ENCODE peak calls at places on chromosomes 13 and 19, in ten cellular contexts. J, E, W, C, M, F, T, O, G and X are unnamed samples.

GRCh38 chr19:4730740-4731171 is 7.1 kb upstream of the DPP9 start:
- DNase-seq in W (no peak), F (peak), G (peak), J (no peak), C (no peak), M (no peak), E (peak), O (no peak), T (peak), X (peak)

GRCh38 chr13:26538363-26539317 is 18.8 kb upstream of the WASF3 start:
- DNase-seq in M (no peak), W (no peak), T (no peak), E (no peak), F (peak), G (no peak), J (no peak), O (no peak), C (no peak), X (no peak)

GRCh38 chr19:8902520-8902919 is 70.3 kb downstream of the MBD3L1 start:
- DNase-seq in G (no peak), M (no peak), J (no peak), W (no peak), O (no peak), T (no peak), E (no peak), C (no peak), F (no peak), X (no peak)

GRCh38 chr13:95191821-95192220 is 109.4 kb downstream of the ABCC4 start:
- DNase-seq in M (peak), F (peak), E (peak), G (peak), O (peak), W (peak), T (peak), C (peak), J (peak), X (peak)

GRCh38 chr19:17041994-17042393 is 15.4 kb upstream of the CPAMD8 start:
- DNase-seq in F (peak), E (no peak), O (no peak), M (no peak), C (peak), W (no peak), T (no peak), G (no peak), J (no peak), X (no peak)

GRCh38 chr13:32255744-32256120 is 59.4 kb downstream of the ZAR1L start:
- DNase-seq in J (no peak), T (no peak), O (no peak), W (no peak), C (no peak), E (no peak), F (no peak), M (no peak), G (no peak), X (no peak)

GRCh38 chr19:47274891-47275865 is 493 bp downstream of the INAFM1 start:
- DNase-seq in C (peak), O (no peak), M (no peak), G (no peak), F (no peak), T (peak), E (peak), J (no peak), W (peak), X (no peak)

GRCh38 chr13:71217827-71218226 is 649.2 kb downstream of the DACH1 start:
- DNase-seq in O (no peak), G (no peak), C (no peak), E (no peak), J (no peak), W (no peak), T (no peak), F (no peak), M (no peak), X (no peak)

GRCh38 chr13:74325106-74325505 is 190.9 kb upstream of the KLF12 start:
- DNase-seq in G (no peak), M (peak), J (peak), E (no peak), T (no peak), F (no peak), O (no peak), C (peak), W (no peak), X (no peak)

GRCh38 chr13:102830646-102831045 is 15.2 kb upstream of the ERCC5 start:
- DNase-seq in F (peak), T (no peak), C (peak), M (no peak), G (no peak), J (no peak), W (no peak), E (no peak), O (no peak), X (no peak)

GRCh38 chr13:102825400-102825799 is 20.4 kb upstream of the ERCC5 start:
- DNase-seq in G (no peak), C (no peak), F (no peak), E (no peak), O (no peak), M (no peak), T (no peak), W (no peak), J (no peak), X (no peak)

GRCh38 chr13:102825921-102826706 is 19.7 kb upstream of the ERCC5 start:
- DNase-seq in G (no peak), T (no peak), W (no peak), O (no peak), C (peak), F (no peak), E (no peak), J (peak), M (peak), X (no peak)
- TF ChIP-seq CTCF in G (no peak), T (no peak), W (no peak), O (no peak), C (peak), F (no peak), E (no peak), J (no peak), M (no peak), X (no peak)

GRCh38 chr13:36082806-36083205 is 48.4 kb downstream of the DCLK1 start:
- DNase-seq in O (no peak), C (no peak), E (no peak), G (no peak), M (no peak), W (no peak), F (no peak), T (no peak), J (no peak), X (no peak)

GRCh38 chr13:36086117-36086516 is 45.1 kb downstream of the DCLK1 start:
- DNase-seq in W (no peak), J (no peak), T (no peak), C (no peak), O (no peak), G (no peak), F (no peak), M (no peak), E (no peak), X (no peak)

GRCh38 chr13:36084131-36084530 is 47.1 kb downstream of the DCLK1 start:
- DNase-seq in E (no peak), W (no peak), F (no peak), J (no peak), O (no peak), G (no peak), C (no peak), T (no peak), M (no peak), X (no peak)

GRCh38 chr13:36088001-36088400 is 43.2 kb downstream of the DCLK1 start:
- DNase-seq in W (no peak), F (no peak), E (no peak), T (no peak), M (no peak), J (no peak), O (no peak), C (no peak), G (no peak), X (no peak)

DNA sequence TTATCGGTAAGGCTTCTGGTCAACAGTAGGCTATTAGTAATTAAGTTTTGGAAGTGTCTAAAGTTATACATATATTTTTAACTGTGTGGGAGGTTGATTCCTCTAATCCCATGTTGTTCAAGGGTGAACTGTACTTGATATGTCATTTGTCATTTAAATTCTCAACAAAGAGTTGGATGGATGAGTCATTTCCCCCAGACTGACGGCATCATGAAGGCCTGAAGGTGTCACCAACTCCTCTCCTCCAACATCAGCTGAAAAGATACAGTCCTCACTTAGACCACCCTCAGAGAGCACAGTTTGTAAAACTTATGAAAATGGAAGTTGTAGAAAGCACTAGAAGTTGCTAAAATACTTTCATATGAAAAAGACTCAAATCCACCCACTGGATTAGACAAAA is 48.8 kb downstream of the DCLK1 start:
- DNase-seq in W (no peak), F (no peak), T (no peak), O (no peak), J (no peak), M (no peak), E (no peak), G (no peak), C (no peak), X (no peak)
- TF ChIP-seq CTCF in W (no peak), F (no peak), T (no peak), O (no peak), J (no peak), M (no peak), E (no peak), G (no peak), C (no peak), X (no peak)

DNA sequence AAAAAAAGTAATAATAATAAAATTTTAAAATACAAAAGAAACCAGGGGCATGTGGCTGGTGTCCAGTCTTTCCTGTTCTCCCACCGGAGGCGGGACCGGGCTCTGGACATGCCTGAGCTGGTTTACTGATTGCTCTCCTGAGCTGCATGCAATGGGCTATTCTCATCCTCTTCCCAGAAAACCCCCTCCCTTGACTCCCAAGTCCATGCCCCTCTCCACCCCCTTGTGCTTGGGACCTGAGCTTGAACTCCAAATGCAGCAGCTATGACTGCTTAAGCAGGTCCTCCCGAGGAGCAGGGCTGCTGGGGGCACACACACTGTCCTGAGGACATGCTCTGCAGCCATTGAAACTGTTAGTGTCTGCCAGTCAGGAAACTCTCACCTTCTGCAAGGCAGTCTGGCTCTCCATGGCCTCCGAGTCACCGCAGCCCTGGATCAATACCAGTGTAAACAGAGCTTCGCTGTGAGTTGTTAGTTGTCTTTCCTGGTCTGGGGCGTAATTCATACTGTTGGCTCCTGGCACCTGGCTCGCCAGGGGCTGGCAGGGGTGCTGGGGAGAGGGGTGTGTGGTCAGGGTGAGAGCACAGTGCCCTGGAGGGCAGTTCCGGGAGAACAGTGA is 41.6 kb upstream of the CHST8 start:
- DNase-seq in E (no peak), T (no peak), W (no peak), F (no peak), C (no peak), G (no peak), J (no peak), O (no peak), M (no peak), X (no peak)
- TF ChIP-seq CTCF in E (no peak), T (no peak), W (no peak), F (no peak), C (no peak), G (no peak), J (no peak), O (no peak), M (no peak), X (no peak)

GRCh38 chr19:45467115-45467455 is 711 bp upstream of the FOSB start:
- DNase-seq in J (no peak), W (no peak), C (peak), M (no peak), O (no peak), E (no peak), G (no peak), F (no peak), T (no peak), X (no peak)
- TF ChIP-seq CTCF in J (no peak), W (no peak), C (no peak), M (no peak), O (no peak), E (no peak), G (no peak), F (no peak), T (no peak), X (no peak)

GRCh38 chr13:75485286-75486062 is 3.5 kb upstream of the TBC1D4 start:
- DNase-seq in C (peak), M (no peak), J (peak), E (no peak), F (no peak), T (no peak), G (no peak), O (no peak), W (no peak), X (no peak)
- TF ChIP-seq CTCF in C (no peak), M (no peak), J (no peak), E (no peak), F (no peak), T (no peak), G (no peak), O (no peak), W (no peak), X (no peak)

GRCh38 chr13:66635526-66635925 is 594.6 kb downstream of the PCDH9 start:
- DNase-seq in F (no peak), W (no peak), J (peak), T (no peak), O (no peak), M (peak), G (no peak), E (no peak), C (peak), X (no peak)

GRCh38 chr13:66640231-66640630 is 589.9 kb downstream of the PCDH9 start:
- DNase-seq in E (no peak), M (no peak), F (no peak), G (no peak), O (no peak), C (no peak), T (no peak), W (no peak), J (no peak), X (no peak)

GRCh38 chr13:66634384-66634783 is 595.8 kb downstream of the PCDH9 start:
- DNase-seq in O (no peak), J (no peak), G (no peak), T (no peak), M (no peak), F (no peak), E (no peak), W (no peak), C (peak), X (no peak)
- TF ChIP-seq CTCF in O (no peak), J (no peak), G (no peak), T (no peak), M (no peak), F (no peak), E (no peak), W (no peak), C (no peak), X (no peak)

GRCh38 chr19:18780631-18781030 is 10.5 kb downstream of the COMP start:
- DNase-seq in E (no peak), M (no peak), G (no peak), O (no peak), J (no peak), T (no peak), W (no peak), C (no peak), F (no peak), X (peak)
- TF ChIP-seq CTCF in E (no peak), M (peak), G (no peak), O (peak), J (peak), T (no peak), W (no peak), C (no peak), F (no peak), X (no peak)

DNA sequence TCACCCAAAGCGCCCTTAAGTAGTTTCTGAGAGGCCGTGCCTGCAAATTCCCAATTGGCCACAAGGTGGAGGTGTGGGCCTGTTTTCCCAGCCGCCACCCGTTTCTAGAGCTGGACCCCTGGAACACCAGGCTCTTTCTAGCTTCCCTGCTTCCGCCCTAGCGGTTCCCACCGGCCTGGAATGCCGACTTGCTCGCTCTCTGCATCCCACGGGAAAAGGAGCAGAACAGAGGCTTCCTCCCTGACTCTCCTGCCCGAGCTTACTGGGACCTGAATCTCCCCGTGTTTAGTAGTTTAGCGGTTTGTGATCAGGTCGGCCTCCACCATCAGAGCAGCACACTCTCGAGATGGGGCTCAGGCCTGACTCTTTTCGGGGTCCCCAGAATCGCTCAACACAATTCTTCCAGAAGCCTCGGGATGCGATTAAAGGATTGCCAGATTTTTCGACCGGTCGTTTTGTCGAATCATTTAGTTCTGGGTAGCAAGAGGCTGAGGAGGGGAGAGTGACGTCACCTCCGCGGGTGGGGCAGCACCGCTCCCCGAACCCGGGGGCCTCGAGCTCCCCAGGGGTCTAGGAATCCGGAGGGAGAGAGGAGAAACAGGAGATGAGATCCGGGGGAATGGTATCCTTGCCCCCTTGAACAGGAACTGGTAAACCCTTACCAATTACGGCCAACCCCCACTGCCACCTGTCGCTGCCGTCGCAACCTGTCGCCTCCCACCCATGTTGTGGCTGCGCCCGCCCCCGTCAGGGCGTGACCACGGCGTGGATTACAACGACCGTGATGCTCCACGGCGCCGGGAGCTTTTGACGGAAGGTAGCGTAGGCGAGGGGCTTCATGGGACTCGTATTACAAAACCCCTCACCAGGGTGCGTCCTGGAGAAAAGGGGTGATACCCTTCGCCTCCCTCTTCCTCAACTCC is 8.0 kb downstream of the NAPSA start:
- DNase-seq in T (peak), M (no peak), W (peak), C (peak), G (peak), E (peak), O (peak), J (peak), F (peak), X (peak)
- TF ChIP-seq CTCF in T (peak), M (peak), W (peak), C (peak), G (peak), E (peak), O (peak), J (peak), F (peak), X (peak)

GRCh38 chr13:43666403-43666802 is 120.4 kb downstream of the ENOX1 start:
- DNase-seq in T (no peak), C (no peak), J (no peak), F (peak), E (no peak), W (no peak), G (no peak), M (no peak), O (no peak), X (no peak)

GRCh38 chr13:43665388-43665787 is 121.4 kb downstream of the ENOX1 start:
- DNase-seq in G (no peak), E (no peak), J (no peak), W (no peak), O (no peak), F (no peak), T (no peak), M (no peak), C (no peak), X (no peak)

GRCh38 chr13:43663474-43664090 is 123.2 kb downstream of the ENOX1 start:
- DNase-seq in T (no peak), C (peak), M (no peak), W (no peak), F (no peak), O (no peak), G (no peak), E (no peak), J (peak), X (no peak)

GRCh38 chr13:43664700-43665191 is 122.0 kb downstream of the ENOX1 start:
- DNase-seq in C (peak), J (peak), T (no peak), W (no peak), E (no peak), F (peak), G (no peak), O (no peak), M (peak), X (no peak)

DNA sequence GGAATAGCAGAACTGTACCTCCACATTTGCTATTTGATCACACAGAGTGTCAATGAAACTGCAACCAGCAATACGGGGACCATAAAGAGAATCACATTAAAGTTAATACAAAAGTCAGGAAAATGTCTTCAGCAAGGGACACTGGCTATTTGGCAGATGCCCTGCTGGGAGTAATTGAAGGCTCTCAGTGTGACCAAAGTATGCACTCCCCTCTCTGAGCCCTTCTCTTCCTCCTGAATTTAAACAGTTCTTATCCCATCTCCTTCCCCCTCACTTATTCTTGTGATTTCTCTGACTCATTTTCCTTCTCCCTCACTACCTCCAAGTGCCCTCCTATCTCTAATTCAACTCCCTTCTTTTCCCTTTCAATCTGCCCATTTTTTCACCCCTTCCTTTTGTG is 117.7 kb downstream of the ENOX1 start:
- DNase-seq in J (no peak), C (no peak), E (no peak), T (no peak), M (no peak), F (no peak), G (no peak), W (no peak), O (no peak), X (no peak)
- TF ChIP-seq CTCF in J (no peak), C (no peak), E (no peak), T (no peak), M (no peak), F (no peak), G (no peak), W (no peak), O (no peak), X (no peak)